ENCODE peak calls at places on chromosomes 2 and 18, in ten cellular contexts. L is heart left ventricle; N is ovary; J is neuronal stem cell; Y is psoas muscle; W is neural progenitor cell; P is pancreas; G is CD8-positive, alpha-beta T cell; D is endodermal cell; O is colonic mucosa. R is an unnamed sample.

GRCh38 chr2:205017381-205017780 is 472.1 kb downstream of the PARD3B start:
- DNase-seq in L (no peak), W (no peak), O (no peak), N (no peak), Y (no peak), J (no peak), G (no peak), D (no peak), P (no peak), R (no peak)

GRCh38 chr2:198102841-198103240 is 298.4 kb downstream of the PLCL1 start:
- DNase-seq in G (no peak), N (no peak), W (no peak), D (no peak), Y (no peak), P (no peak), J (no peak), O (no peak), L (no peak), R (no peak)

GRCh38 chr2:122423934-122424333 is 668.5 kb downstream of the TSN start:
- DNase-seq in G (no peak), W (no peak), Y (no peak), L (no peak), P (no peak), J (no peak), N (no peak), O (no peak), D (no peak), R (no peak)

GRCh38 chr2:95349568-95350319 is 52.6 kb downstream of the KCNIP3 start:
- DNase-seq in L (no peak), G (no peak), O (peak; percentile 13), P (no peak), J (no peak), N (no peak), D (no peak), Y (no peak), W (no peak), R (no peak)

GRCh38 chr18:75779450-75779849 is 351.9 kb upstream of the SMIM21 start:
- DNase-seq in J (no peak), W (no peak), D (no peak), P (no peak), Y (no peak), L (no peak), G (no peak), O (no peak), N (no peak), R (no peak)

GRCh38 chr2:135952891-135953290 is 32.5 kb downstream of the DARS1 start:
- DNase-seq in J (no peak), G (no peak), Y (no peak), W (no peak), N (no peak), P (no peak), L (no peak), D (no peak), O (no peak), R (no peak)

GRCh38 chr2:240886678-240887574 is 9.0 kb downstream of the MAB21L4 start:
- DNase-seq in L (no peak), W (no peak), G (no peak), P (peak; percentile 25), Y (peak; percentile 36), D (no peak), J (no peak), N (no peak), O (no peak), R (peak; percentile 3)

GRCh38 chr18:69492861-69493260 is 92.2 kb downstream of the DOK6 start:
- DNase-seq in G (no peak), J (no peak), D (no peak), L (no peak), W (no peak), N (no peak), Y (no peak), O (no peak), P (no peak), R (no peak)

GRCh38 chr2:121386707-121387106 is 101.7 kb upstream of the TFCP2L1 start:
- DNase-seq in O (no peak), J (no peak), N (no peak), P (no peak), W (no peak), D (no peak), Y (no peak), G (no peak), L (no peak), R (no peak)

GRCh38 chr18:45666006-45666405 is 50.7 kb downstream of the SLC14A2 start:
- DNase-seq in O (no peak), Y (no peak), J (no peak), N (no peak), L (no peak), D (peak; percentile 43), G (no peak), W (no peak), P (no peak), R (no peak)

GRCh38 chr2:110099036-110099420 is 16.6 kb downstream of the MALL start:
- DNase-seq in G (no peak), L (peak; percentile 13), J (no peak), O (no peak), P (no peak), Y (no peak), W (no peak), N (no peak), D (peak; percentile 32), R (no peak)

GRCh38 chr2:9378433-9379371 is 44.6 kb downstream of the ITGB1BP1 start:
- DNase-seq in W (no peak), D (peak; percentile 71), P (no peak), G (no peak), N (peak; percentile 58), O (no peak), Y (peak; percentile 90), J (no peak), L (peak; percentile 85), R (peak; percentile 50)

GRCh38 chr2:234490239-234491074 is 6.4 kb downstream of the ARL4C start:
- DNase-seq in W (no peak), L (no peak), J (no peak), N (no peak), Y (no peak), D (no peak), P (no peak), O (no peak), G (no peak), R (no peak)

GRCh38 chr2:6103949-6104348 is 411.8 kb downstream of the SOX11 start:
- DNase-seq in P (peak; percentile 52), G (no peak), J (no peak), W (no peak), N (no peak), L (no peak), Y (peak; percentile 39), O (peak; percentile 22), D (peak; percentile 69), R (no peak)

GRCh38 chr2:111905990-111906735 is 7.8 kb downstream of the MERTK start:
- DNase-seq in D (no peak), G (no peak), J (no peak), W (peak; percentile 43), Y (no peak), P (no peak), N (no peak), L (no peak), O (no peak), R (peak; percentile 8)

DNA sequence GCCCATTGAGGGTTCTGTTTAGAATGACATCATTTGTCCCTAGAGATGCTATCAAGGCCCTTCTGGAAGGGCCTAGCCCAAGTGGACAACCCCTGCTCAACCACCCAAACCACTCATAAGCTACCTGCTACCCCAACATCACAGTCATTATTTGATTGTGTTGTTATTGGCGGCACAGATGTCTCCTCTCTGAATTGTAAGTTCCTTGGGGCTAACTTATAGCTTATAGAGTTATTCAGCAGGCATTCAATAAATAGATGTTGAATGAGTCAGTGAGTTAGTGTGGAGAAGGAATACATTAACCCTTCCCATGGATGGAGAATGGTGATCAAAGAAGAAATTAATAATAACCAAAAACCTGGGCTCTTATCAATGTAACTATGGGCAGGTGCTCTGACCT is 80.0 kb downstream of the ACAA2 start:
- DNase-seq in N (no peak), D (no peak), J (no peak), L (no peak), Y (no peak), W (no peak), P (no peak), O (no peak), G (no peak), R (no peak)
- H3K4me1 ChIP-seq in N (no peaks in the 10 kb centered on the region), D (no peaks in the 10 kb centered on the region), J (peaks cover 6% of the 10 kb centered on the region), L (peaks cover 11% of the 10 kb centered on the region), Y (no peaks in the 10 kb centered on the region), W (peaks cover 3% of the 10 kb centered on the region), P (peaks cover 11% of the 10 kb centered on the region), O (peaks cover 7% of the 10 kb centered on the region), G (no peaks in the 10 kb centered on the region), R (no peaks in the 10 kb centered on the region)

GRCh38 chr2:105280281-105280680 is 38.7 kb downstream of the GPR45 start:
- DNase-seq in J (no peak), G (no peak), O (no peak), L (no peak), D (no peak), W (no peak), P (no peak), N (no peak), Y (no peak), R (no peak)
- H3K36me3 ChIP-seq in J (peaks cover 17% of the 10 kb centered on the region), G (peaks cover 34% of the 10 kb centered on the region), O (peaks cover 5% of the 10 kb centered on the region), L (peaks cover 2% of the 10 kb centered on the region), D (peaks cover 40% of the 10 kb centered on the region), W (no peaks in the 10 kb centered on the region), P (peaks cover 9% of the 10 kb centered on the region), N (no peaks in the 10 kb centered on the region), Y (peaks cover 5% of the 10 kb centered on the region), R (no peaks in the 10 kb centered on the region)

GRCh38 chr18:46716827-46717226 is 40.0 kb downstream of the ST8SIA5 start:
- DNase-seq in W (no peak), L (no peak), Y (no peak), N (no peak), D (no peak), P (no peak), O (no peak), J (no peak), G (no peak), R (no peak)
- H3K4me1 ChIP-seq in W (no peaks in the 10 kb centered on the region), L (peaks cover 26% of the 10 kb centered on the region), Y (peaks cover 32% of the 10 kb centered on the region), N (peaks cover 2% of the 10 kb centered on the region), D (no peaks in the 10 kb centered on the region), P (no peaks in the 10 kb centered on the region), O (no peaks in the 10 kb centered on the region), J (peaks cover 8% of the 10 kb centered on the region), G (no peaks in the 10 kb centered on the region), R (peaks cover 32% of the 10 kb centered on the region)

GRCh38 chr2:36526216-36526615 is 71.8 kb downstream of the FEZ2 start:
- DNase-seq in N (no peak), P (no peak), D (no peak), G (no peak), Y (no peak), O (no peak), J (no peak), L (no peak), W (no peak), R (no peak)

GRCh38 chr2:36530178-36530982 is 67.6 kb downstream of the FEZ2 start:
- DNase-seq in Y (no peak), W (no peak), L (no peak), N (no peak), P (no peak), G (no peak), J (no peak), O (no peak), D (no peak), R (no peak)

GRCh38 chr2:36528761-36529392 is 69.1 kb downstream of the FEZ2 start:
- DNase-seq in D (no peak), P (no peak), N (no peak), O (no peak), J (no peak), Y (no peak), W (no peak), L (no peak), G (no peak), R (no peak)

GRCh38 chr2:36530983-36531354 is 67.0 kb downstream of the FEZ2 start:
- DNase-seq in O (no peak), L (peak; percentile 36), Y (no peak), G (no peak), J (no peak), D (no peak), N (no peak), P (no peak), W (no peak), R (no peak)

GRCh38 chr2:36528274-36528673 is 69.7 kb downstream of the FEZ2 start:
- DNase-seq in J (no peak), O (no peak), G (no peak), L (no peak), W (no peak), P (no peak), N (no peak), Y (no peak), D (no peak), R (no peak)
- H3K36me3 ChIP-seq in J (peaks cover 1% of the 10 kb centered on the region), O (no peaks in the 10 kb centered on the region), G (no peaks in the 10 kb centered on the region), L (peaks cover 7% of the 10 kb centered on the region), W (no peaks in the 10 kb centered on the region), P (no peaks in the 10 kb centered on the region), N (no peaks in the 10 kb centered on the region), Y (peaks cover 5% of the 10 kb centered on the region), D (peaks cover 37% of the 10 kb centered on the region), R (no peaks in the 10 kb centered on the region)

R was measured in gastrocnemius medialis.